ENCODE peak calls at places on chromosomes 16 and 17, in six cellular contexts. D is neural progenitor cell, P is mammary epithelial cell, A is small intestine, G is cardiac muscle cell, R is uterus. W is an unnamed sample.

GRCh38 chr17:7235693-7236665 is 1.7 kb upstream of the DVL2 start:
- DNase-seq in G (peak; percentile 36), P (peak; percentile 56), A (no peak), R (no peak), D (no peak), W (no peak)

GRCh38 chr16:21226749-21227148 is 6.8 kb upstream of the ANKS4B start:
- DNase-seq in D (no peak), G (no peak), A (no peak), P (no peak), R (no peak), W (no peak)

GRCh38 chr16:78695371-78695770 is 595.9 kb downstream of the WWOX start:
- DNase-seq in P (no peak), G (no peak), R (no peak), A (no peak), D (no peak), W (no peak)

GRCh38 chr16:75761111-75761510 is 34.8 kb upstream of the CPHXL start:
- DNase-seq in G (peak; percentile 53), A (no peak), D (no peak), P (peak; percentile 4), R (no peak), W (no peak)

GRCh38 chr16:57029161-57030160 is 40.1 kb downstream of the NLRC5 start:
- DNase-seq in A (no peak), P (peak; percentile 60), G (peak; percentile 33), D (no peak), R (no peak), W (no peak)

GRCh38 chr17:67211742-67212141 is 33.3 kb downstream of the HELZ start:
- DNase-seq in A (no peak), P (peak; percentile 50), D (no peak), R (no peak), G (peak; percentile 71), W (no peak)

GRCh38 chr16:80296034-80296433 is 244.8 kb upstream of the DYNLRB2 start:
- DNase-seq in R (no peak), P (no peak), G (no peak), D (no peak), A (no peak), W (no peak)

GRCh38 chr17:57114085-57114673 is 29.1 kb downstream of the AKAP1 start:
- DNase-seq in R (peak; percentile 56), A (peak; percentile 44), G (peak; percentile 38), P (no peak), D (peak; percentile 63), W (peak; percentile 71)

GRCh38 chr16:78058165-78058564 is 35.8 kb downstream of the CLEC3A start:
- DNase-seq in A (no peak), G (no peak), D (no peak), P (no peak), R (no peak), W (no peak)

GRCh38 chr17:2103456-2103855 is 48.6 kb downstream of the HIC1 start:
- DNase-seq in R (no peak), P (no peak), A (no peak), G (no peak), D (no peak), W (no peak)

DNA sequence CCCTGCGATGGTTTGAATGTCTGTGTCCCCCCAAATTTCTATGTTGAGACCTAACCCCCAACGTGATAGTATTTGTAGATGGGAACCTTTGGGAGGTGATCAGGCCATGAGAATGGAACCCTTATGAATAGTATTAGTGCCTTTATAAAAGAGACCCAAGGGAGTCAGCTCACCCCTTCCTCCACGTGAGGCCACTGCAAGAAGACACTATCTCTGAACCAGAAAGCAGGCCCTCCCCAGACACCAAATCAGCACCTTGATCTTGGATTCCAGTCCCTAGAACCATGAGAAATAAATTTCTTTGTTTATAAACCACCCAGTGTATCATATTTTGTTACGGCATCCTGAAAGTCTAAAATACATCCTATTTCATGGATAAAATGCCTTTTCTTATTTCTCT is 64.4 kb upstream of the LRRC37A3 start:
- DNase-seq in R (no peak), A (no peak), D (no peak), G (no peak), P (no peak), W (no peak)
- H3K4me1 ChIP-seq in R (peaks cover 6% of the 10 kb centered on the region), A (no peaks in the 10 kb centered on the region), D (peaks cover 4% of the 10 kb centered on the region), G (peaks cover 13% of the 10 kb centered on the region), P (peaks cover 3% of the 10 kb centered on the region), W (peaks cover 39% of the 10 kb centered on the region)

DNA sequence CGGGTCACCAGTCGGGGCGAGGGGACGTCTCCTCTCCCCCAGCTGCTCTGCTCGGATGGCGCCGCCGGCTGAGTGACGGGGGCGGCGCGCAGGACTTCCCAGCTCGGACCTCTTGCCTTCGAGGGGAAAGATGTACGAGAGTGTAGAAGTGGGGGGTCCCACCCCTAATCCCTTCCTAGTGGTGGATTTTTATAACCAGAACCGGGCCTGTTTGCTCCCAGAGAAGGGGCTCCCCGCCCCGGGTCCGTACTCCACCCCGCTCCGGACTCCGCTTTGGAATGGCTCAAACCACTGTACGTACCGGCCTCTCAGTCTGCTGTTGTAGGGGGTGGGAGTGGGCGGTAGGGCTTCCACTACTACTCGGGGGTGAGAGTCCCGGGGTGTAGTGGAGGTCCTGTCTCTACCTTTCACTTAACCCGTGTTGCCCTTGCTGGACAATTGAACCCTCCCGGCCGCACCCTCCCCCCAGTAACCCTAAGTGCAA is 21.9 kb downstream of the GJD3 start:
- DNase-seq in A (peak; percentile 46), P (no peak), D (no peak), G (no peak), R (no peak), W (no peak)
- H3K4me1 ChIP-seq in A (peaks cover 28% of the 10 kb centered on the region), P (peaks cover 63% of the 10 kb centered on the region), D (peaks cover 58% of the 10 kb centered on the region), G (peaks cover 56% of the 10 kb centered on the region), R (peaks cover 15% of the 10 kb centered on the region), W (peaks cover 73% of the 10 kb centered on the region)

GRCh38 chr16:29806641-29807425 is 504 bp downstream of the MAZ start:
- DNase-seq in G (peak; percentile 48), D (peak; percentile 82), R (peak; percentile 68), P (peak; percentile 50), A (no peak), W (peak; percentile 37)

GRCh38 chr16:29806096-29806579 is at the start of gene MAZ:
- DNase-seq in G (peak; percentile 96), A (no peak), P (no peak), D (no peak), R (no peak), W (no peak)

GRCh38 chr16:29809031-29809747 is 2.8 kb upstream of the PRRT2 start:
- DNase-seq in G (no peak), P (no peak), D (no peak), A (no peak), R (peak; percentile 38), W (no peak)

GRCh38 chr16:29808219-29808900 is 2.0 kb downstream of the MAZ start:
- DNase-seq in A (no peak), D (no peak), R (peak; percentile 31), G (no peak), P (no peak), W (peak; percentile 36)

DNA sequence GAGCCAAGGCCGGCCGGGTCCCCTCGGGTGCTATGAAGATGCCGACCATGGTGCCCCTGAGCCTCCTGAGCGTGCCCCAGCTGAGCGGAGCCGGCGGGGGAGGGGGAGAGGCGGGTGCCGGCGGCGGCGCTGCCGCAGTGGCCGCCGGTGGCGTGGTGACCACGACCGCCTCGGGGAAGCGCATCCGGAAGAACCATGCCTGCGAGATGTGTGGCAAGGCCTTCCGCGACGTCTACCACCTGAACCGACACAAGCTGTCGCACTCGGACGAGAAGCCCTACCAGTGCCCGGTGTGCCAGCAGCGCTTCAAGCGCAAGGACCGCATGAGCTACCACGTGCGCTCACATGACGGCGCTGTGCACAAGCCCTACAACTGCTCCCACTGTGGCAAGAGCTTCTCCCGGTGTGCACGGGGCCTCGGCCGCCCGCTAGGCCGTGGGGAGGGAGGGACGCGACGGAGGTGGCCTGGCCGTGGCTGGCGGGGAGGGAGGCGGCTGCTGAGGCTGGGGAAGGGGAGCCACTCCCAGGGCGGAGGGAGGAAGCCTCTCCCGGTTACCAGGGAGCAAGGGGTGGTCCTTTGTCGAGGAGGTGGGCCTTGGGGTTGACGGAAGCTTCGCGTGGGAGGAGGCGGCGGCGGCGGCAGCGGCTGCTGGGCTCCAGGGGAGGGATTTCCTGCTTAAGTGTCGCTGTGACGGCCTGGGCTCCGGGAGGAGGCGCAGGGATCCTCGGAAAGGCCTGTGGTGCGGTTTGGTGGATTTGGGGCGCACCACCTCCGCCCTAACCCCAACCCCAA is 1.3 kb downstream of the MAZ start:
- DNase-seq in R (peak; percentile 89), G (peak; percentile 96), A (peak; percentile 89), D (peak; percentile 89), P (peak; percentile 92), W (peak; percentile 93)
- H3K4me1 ChIP-seq in R (peaks cover 11% of the 10 kb centered on the region), G (peaks cover 28% of the 10 kb centered on the region), A (peaks cover 18% of the 10 kb centered on the region), D (peaks cover 38% of the 10 kb centered on the region), P (peaks cover 48% of the 10 kb centered on the region), W (peaks cover 48% of the 10 kb centered on the region)

GRCh38 chr16:84999857-85000480 is 11.4 kb downstream of the ZDHHC7 start:
- DNase-seq in A (no peak), R (no peak), G (no peak), D (no peak), P (peak; percentile 52), W (no peak)
- H3K4me1 ChIP-seq in A (peaks cover 33% of the 10 kb centered on the region), R (no peaks in the 10 kb centered on the region), G (peaks cover 30% of the 10 kb centered on the region), D (peaks cover 16% of the 10 kb centered on the region), P (peaks cover 59% of the 10 kb centered on the region), W (peaks cover 32% of the 10 kb centered on the region)

GRCh38 chr17:50151041-50151936 is 812 bp upstream of the PPP1R9B start:
- DNase-seq in G (peak; percentile 95), D (peak; percentile 97), R (peak; percentile 91), A (peak; percentile 88), P (peak; percentile 84), W (peak; percentile 89)
- H3K4me1 ChIP-seq in G (peaks cover 32% of the 10 kb centered on the region), D (peaks cover 37% of the 10 kb centered on the region), R (peaks cover 6% of the 10 kb centered on the region), A (peaks cover 3% of the 10 kb centered on the region), P (peaks cover 67% of the 10 kb centered on the region), W (peaks cover 53% of the 10 kb centered on the region)

DNA sequence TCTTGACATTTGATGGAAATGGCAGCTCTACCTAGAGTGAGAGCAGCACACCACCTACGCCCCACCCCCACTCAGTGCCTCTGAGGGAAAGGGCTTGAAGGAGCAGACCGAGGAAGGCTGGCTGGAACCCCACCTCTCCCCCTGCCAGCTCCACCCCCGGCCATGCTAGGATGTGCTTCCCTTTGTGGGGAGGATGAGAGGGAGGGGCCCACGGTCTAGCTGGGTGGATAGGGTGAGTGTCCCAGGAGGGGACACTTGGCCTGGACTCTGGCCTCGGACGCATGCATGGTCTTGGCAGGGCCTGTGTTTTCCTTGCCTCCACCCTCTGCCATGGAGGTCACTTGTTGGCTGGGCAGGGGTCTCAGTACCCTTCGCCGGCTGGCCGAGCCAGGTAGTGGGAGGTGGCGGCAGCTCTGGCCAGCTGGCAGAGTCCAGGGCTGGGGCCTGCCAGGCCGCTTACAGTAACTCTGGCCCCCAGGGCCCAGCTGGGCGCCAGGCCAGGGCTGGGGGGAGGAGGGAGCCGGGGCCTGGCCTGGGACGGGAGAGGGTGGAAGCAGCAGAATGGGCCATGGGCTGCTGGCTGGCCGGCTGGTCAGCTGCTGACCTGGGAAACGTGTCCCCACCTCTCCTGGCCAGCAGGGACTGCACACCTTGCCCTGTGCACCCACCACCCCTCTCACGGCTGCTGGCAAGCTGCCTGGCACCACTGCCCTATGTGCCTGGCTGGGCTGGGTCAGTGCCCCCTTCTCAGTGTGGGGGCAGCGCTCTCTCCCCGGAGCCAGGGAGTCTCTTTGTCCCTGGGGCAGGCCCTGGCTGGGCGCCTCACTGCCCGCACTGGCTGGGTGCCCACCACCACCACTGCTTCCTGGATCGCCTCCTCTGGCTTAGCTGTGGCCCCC is 23.0 kb downstream of the RARA start:
- DNase-seq in R (peak; percentile 93), D (no peak), G (peak; percentile 95), A (no peak), P (no peak), W (no peak)
- H3K4me1 ChIP-seq in R (peaks cover 39% of the 10 kb centered on the region), D (peaks cover 8% of the 10 kb centered on the region), G (peaks cover 27% of the 10 kb centered on the region), A (peaks cover 29% of the 10 kb centered on the region), P (peaks cover 19% of the 10 kb centered on the region), W (peaks cover 77% of the 10 kb centered on the region)